ENCODE peak calls at places on chromosomes 1 and 21, in six cellular contexts. I is esophagus muscularis mucosa, U is GM23338, B is endodermal cell, V is ovary, Q is retinal pigment epithelial cell. N is an unnamed sample.

GRCh38 chr1:15118579-15118978 is 35.0 kb upstream of the TMEM51 start:
- DNase-seq in Q (no peak), I (no peak), V (no peak), U (no peak), B (no peak), N (no peak)

GRCh38 chr1:37630426-37631038 is 4.2 kb downstream of the RSPO1 start:
- DNase-seq in B (no peak), I (no peak), U (no peak), Q (no peak), V (no peak), N (no peak)

GRCh38 chr1:220797553-220797952 is 10.8 kb downstream of the MTARC1 start:
- DNase-seq in Q (no peak), B (no peak), V (no peak), U (no peak), I (no peak), N (no peak)

GRCh38 chr1:206739411-206740076 is 31.0 kb upstream of the IL19 start:
- DNase-seq in U (peak), I (no peak), Q (no peak), V (no peak), B (no peak), N (no peak)

GRCh38 chr1:220701974-220702373 is 11.8 kb downstream of the C1orf115 start:
- DNase-seq in U (no peak), Q (no peak), V (no peak), I (peak), B (no peak), N (no peak)

GRCh38 chr1:50246869-50247268 is 138.1 kb downstream of the ELAVL4 start:
- DNase-seq in B (no peak), U (no peak), I (no peak), V (no peak), Q (no peak), N (no peak)

GRCh38 chr1:15483971-15484370 is 8.1 kb downstream of the CELA2B start:
- DNase-seq in V (no peak), Q (no peak), B (no peak), U (no peak), I (no peak), N (no peak)

GRCh38 chr1:170592591-170593111 is 60.7 kb downstream of the GORAB start:
- DNase-seq in Q (no peak), B (no peak), I (no peak), V (no peak), U (no peak), N (peak)

GRCh38 chr1:14113841-14114567 is 414.0 kb downstream of the PRDM2 start:
- DNase-seq in I (no peak), V (peak), Q (peak), B (peak), U (peak), N (no peak)

GRCh38 chr1:173190101-173190895 is 16.8 kb downstream of the TNFSF4 start:
- DNase-seq in V (peak), I (no peak), U (no peak), B (no peak), Q (peak), N (peak)

GRCh38 chr1:107196973-107197562 is 56.2 kb downstream of the NTNG1 start:
- DNase-seq in Q (no peak), U (peak), B (peak), I (no peak), V (no peak), N (no peak)

GRCh38 chr1:20426923-20427322 is 59.1 kb downstream of the CAMK2N1 start:
- DNase-seq in U (no peak), Q (peak), B (peak), V (no peak), I (no peak), N (peak)

GRCh38 chr1:15799004-15799867 is 8.2 kb downstream of the UQCRHL start:
- DNase-seq in Q (peak), B (peak), U (peak), I (no peak), V (peak), N (peak)

GRCh38 chr1:234745844-234746797 is 136.1 kb upstream of the IRF2BP2 start:
- DNase-seq in Q (peak), I (no peak), V (no peak), U (no peak), B (peak), N (no peak)

GRCh38 chr1:11046270-11046566 is 821 bp downstream of the MASP2 start:
- DNase-seq in V (no peak), I (no peak), Q (no peak), U (no peak), B (no peak), N (no peak)

GRCh38 chr1:164510435-164510834 is 48.5 kb upstream of the PBX1 start:
- DNase-seq in U (peak), B (no peak), Q (no peak), V (no peak), I (no peak), N (no peak)

GRCh38 chr1:198837276-198838021 is 198.6 kb downstream of the PTPRC start:
- DNase-seq in B (no peak), U (no peak), V (no peak), Q (no peak), I (no peak), N (no peak)

GRCh38 chr1:226688056-226688748 is 50.9 kb downstream of the ITPKB start:
- DNase-seq in Q (no peak), U (peak), B (no peak), I (no peak), V (no peak), N (no peak)

GRCh38 chr1:19032413-19032695 is 75.9 kb upstream of the IFFO2 start:
- DNase-seq in V (no peak), U (no peak), B (no peak), Q (no peak), I (no peak), N (no peak)

GRCh38 chr1:178283409-178283808 is 189.5 kb downstream of the RASAL2 start:
- DNase-seq in V (no peak), I (no peak), B (peak), U (peak), Q (no peak), N (no peak)

GRCh38 chr1:39269791-39270342 is 65.4 kb downstream of the MACF1 start:
- DNase-seq in I (peak), U (no peak), Q (no peak), V (no peak), B (no peak), N (peak)

GRCh38 chr1:88920845-88921244 is 29.5 kb upstream of the GTF2B start:
- DNase-seq in Q (no peak), U (no peak), B (no peak), I (no peak), V (no peak), N (no peak)

GRCh38 chr1:53083636-53084588 is 21.9 kb downstream of the PODN start:
- DNase-seq in I (no peak), U (no peak), Q (no peak), V (no peak), B (no peak), N (no peak)

GRCh38 chr1:218664385-218665170 is 319.4 kb downstream of the TGFB2 start:
- DNase-seq in B (no peak), Q (no peak), I (no peak), U (no peak), V (no peak), N (no peak)

GRCh38 chr1:201024251-201024998 is 911 bp upstream of the KIF21B start:
- DNase-seq in U (peak), I (no peak), V (no peak), Q (no peak), B (peak), N (no peak)

GRCh38 chr1:94284481-94284880 is 47.1 kb upstream of the ARHGAP29 start:
- DNase-seq in I (no peak), V (no peak), Q (no peak), U (no peak), B (no peak), N (no peak)

GRCh38 chr1:48916121-48917069 is 139.7 kb upstream of the BEND5 start:
- DNase-seq in U (peak), B (peak), V (no peak), I (no peak), Q (no peak), N (no peak)
- TF ChIP-seq CTCF in U (peak), B (peak), V (no peak), I (no peak), Q (peak), N (peak)

DNA sequence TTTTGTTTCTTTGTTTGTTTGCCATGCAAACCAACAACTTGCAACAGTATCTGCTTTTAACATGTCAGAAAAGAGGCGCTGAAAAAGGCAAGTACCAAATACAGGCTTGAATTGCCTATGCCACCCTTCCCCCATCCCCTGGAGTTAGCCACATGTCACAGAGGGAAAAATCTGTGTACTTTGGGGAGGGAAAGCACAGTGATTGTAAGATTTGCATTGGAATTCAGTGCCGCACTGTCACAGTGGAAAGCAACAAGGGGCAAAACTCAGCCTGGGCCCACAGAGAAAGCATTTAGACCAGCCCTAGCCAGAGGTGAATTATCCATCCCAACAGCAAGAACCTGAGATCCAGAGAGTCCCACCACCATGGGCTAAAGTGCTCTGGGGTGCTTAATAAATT is 52.4 kb upstream of the ACADM start:
- DNase-seq in U (peak), I (no peak), V (no peak), Q (no peak), B (no peak), N (no peak)
- TF ChIP-seq CTCF in U (no peak), I (no peak), V (no peak), Q (no peak), B (no peak), N (no peak)

DNA sequence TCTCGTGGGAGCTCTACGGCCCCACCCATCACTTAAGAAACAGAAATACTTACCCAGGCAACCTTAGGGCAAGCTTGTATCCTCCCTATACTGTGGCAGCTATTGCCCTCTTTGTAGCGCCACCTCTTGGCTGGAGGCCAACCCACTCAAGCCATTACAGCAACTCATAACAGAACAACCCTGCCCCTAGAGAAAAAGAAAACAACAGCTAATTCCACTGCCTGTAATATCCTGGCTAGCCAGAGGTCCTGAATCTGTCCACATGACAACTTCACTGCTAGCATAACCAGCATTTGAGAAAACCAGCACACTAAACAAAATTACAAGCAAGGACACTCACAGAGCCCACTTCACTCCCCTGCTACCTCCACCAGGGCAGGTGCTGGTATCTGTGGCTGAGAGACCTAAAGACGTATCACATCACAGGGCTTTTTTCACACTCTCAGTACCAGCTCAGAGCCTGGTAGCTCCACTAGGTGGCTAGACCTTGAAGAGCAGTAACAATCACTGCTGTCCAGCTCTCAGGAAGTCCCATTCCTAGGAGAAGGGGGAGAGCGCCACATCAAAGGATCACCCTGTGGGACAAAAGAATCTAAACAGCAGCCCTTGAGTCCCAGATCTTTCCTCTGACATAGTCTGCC is 14.5 kb upstream of the MX1 start:
- DNase-seq in Q (no peak), U (peak), I (no peak), V (no peak), B (peak), N (no peak)
- TF ChIP-seq CTCF in Q (peak), U (peak), I (no peak), V (no peak), B (peak), N (no peak)

DNA sequence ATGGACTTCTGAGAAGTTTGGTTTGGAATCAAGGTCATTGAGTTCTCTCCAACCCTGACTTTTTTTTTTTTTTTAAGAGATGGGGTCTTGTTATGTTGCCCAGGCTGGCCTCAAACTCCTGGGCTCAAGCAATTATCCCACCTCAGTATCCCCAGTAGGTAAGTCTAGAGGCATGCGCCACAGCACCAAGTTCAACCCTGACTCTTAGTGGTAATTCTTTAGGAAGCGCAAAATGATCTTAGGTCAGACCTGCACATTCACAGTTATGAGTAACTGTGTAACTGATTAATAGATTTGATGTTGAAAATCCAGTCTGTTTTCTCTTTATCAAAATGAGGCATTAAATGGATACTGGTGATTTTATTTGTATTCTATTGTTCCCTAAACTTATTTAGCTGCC is 95.9 kb downstream of the GREM2 start:
- DNase-seq in B (no peak), U (no peak), I (no peak), Q (no peak), V (no peak), N (no peak)
- TF ChIP-seq CTCF in B (no peak), U (no peak), I (no peak), Q (no peak), V (no peak), N (no peak)

GRCh38 chr21:25881524-25882376 is 147.0 kb downstream of the GABPA start:
- DNase-seq in Q (peak), B (peak), I (no peak), V (peak), U (peak), N (no peak)
- TF ChIP-seq CTCF in Q (peak), B (peak), I (peak), V (peak), U (peak), N (peak)

GRCh38 chr21:41819236-41819855 is 52.5 kb upstream of the RIPK4 start:
- DNase-seq in B (no peak), Q (no peak), V (no peak), U (no peak), I (no peak), N (no peak)

GRCh38 chr21:41816583-41817165 is 49.8 kb upstream of the RIPK4 start:
- DNase-seq in B (peak), V (peak), I (peak), Q (no peak), U (peak), N (no peak)

GRCh38 chr21:41817877-41818855 is 51.3 kb upstream of the RIPK4 start:
- DNase-seq in V (no peak), U (no peak), B (no peak), I (no peak), Q (no peak), N (no peak)

GRCh38 chr21:41815652-41816582 is 49.1 kb upstream of the RIPK4 start:
- DNase-seq in B (no peak), I (no peak), V (no peak), U (no peak), Q (no peak), N (no peak)

GRCh38 chr21:41817228-41817627 is 50.4 kb upstream of the RIPK4 start:
- DNase-seq in Q (peak), U (peak), I (no peak), V (peak), B (peak), N (peak)
- TF ChIP-seq CTCF in Q (peak), U (peak), I (peak), V (peak), B (peak), N (peak)

DNA sequence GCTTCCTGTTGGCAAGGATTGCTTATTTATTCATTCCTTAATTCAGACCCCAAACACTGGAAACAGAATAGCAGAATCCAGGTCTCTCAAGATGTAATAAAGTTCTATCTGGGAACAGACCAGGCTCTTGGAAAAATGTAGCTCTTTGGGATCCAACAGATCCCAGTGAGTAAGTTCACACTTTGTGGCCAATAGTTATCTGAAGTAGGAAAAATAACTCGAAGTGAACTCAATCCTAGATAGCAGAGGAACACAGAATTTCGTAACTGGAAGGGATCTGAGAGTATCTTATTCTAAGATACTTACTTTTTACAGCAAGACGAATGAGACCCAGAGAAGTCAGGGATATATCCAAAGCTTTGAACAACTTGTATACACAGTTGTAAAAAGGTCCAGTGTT is 150.7 kb upstream of the CD34 start:
- DNase-seq in V (no peak), B (no peak), U (no peak), Q (no peak), I (no peak), N (no peak)
- TF ChIP-seq CTCF in V (no peak), B (no peak), U (no peak), Q (no peak), I (no peak), N (no peak)

GRCh38 chr1:209434066-209434465 is 149.4 kb upstream of the CAMK1G start:
- DNase-seq in V (no peak), U (no peak), B (no peak), Q (no peak), I (no peak), N (no peak)

GRCh38 chr1:209433649-209434031 is 149.9 kb upstream of the CAMK1G start:
- DNase-seq in Q (no peak), B (no peak), U (no peak), V (no peak), I (no peak), N (no peak)

GRCh38 chr1:209432443-209432825 is 151.1 kb upstream of the CAMK1G start:
- DNase-seq in Q (no peak), U (no peak), V (no peak), I (no peak), B (no peak), N (no peak)

GRCh38 chr1:209434631-209435217 is 148.8 kb upstream of the CAMK1G start:
- DNase-seq in Q (no peak), B (peak), I (no peak), V (no peak), U (no peak), N (no peak)

DNA sequence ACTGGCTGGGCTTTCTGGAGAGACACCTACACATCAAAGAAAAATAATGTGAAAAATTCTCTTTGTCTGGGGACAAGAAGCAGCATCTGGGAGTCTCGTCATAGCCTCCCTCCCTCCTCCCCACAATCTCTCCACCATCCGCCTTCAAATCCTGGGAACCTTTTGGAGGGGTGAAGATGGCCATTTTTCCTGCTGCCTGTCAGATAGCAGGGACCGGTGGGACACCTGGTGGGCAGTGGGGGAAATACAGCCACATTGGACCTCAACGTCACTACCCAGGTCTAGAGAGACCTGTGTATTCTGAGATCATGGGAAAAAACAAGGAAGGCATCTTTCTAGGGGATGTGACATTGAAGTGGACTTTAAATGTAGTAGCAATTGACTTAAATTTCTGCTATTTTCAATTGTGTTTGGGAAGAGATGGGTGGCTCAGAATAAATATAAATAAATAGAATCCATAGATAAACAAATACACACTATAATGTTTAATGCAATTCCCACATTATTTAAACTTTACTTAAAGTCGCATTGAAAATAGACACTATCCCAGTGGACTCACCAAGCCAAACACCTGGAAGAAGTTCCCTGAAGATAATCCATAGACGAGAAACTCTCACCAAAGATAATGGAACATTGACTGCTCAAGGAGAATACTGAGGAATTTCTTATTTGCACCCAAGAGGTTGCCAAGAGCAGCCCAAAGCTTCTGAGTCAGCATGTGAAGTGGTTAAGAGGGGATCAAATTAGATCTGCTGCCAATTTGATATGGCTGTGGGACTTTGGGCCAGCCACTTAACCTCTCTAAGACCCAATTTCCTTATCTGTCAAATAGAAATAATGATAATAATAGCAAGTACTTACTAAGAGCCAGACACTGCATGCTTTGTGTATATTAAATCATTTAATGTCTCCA is 147.6 kb upstream of the CAMK1G start:
- DNase-seq in Q (no peak), B (peak), U (peak), I (no peak), V (peak), N (no peak)
- TF ChIP-seq CTCF in Q (peak), B (peak), U (peak), I (no peak), V (no peak), N (peak)

GRCh38 chr1:21670059-21670881 is 1.1 kb upstream of the RAP1GAP start:
- DNase-seq in I (no peak), V (no peak), U (peak), B (peak), Q (no peak), N (no peak)

GRCh38 chr1:21670956-21671902 is 2.1 kb upstream of the RAP1GAP start:
- DNase-seq in B (no peak), Q (no peak), V (no peak), I (no peak), U (no peak), N (no peak)

GRCh38 chr1:21668232-21669032 is 725 bp downstream of the RAP1GAP start:
- DNase-seq in U (peak), Q (no peak), B (peak), I (no peak), V (no peak), N (no peak)

GRCh38 chr1:21669033-21669286 is 197 bp downstream of the RAP1GAP start:
- DNase-seq in Q (no peak), U (no peak), V (no peak), B (no peak), I (no peak), N (no peak)

GRCh38 chr1:21669287-21670058 is at the start of gene RAP1GAP:
- DNase-seq in U (peak), I (no peak), B (peak), Q (no peak), V (no peak), N (no peak)
- TF ChIP-seq CTCF in U (peak), I (no peak), B (peak), Q (peak), V (no peak), N (peak)